ENCODE peak calls at places on chromosomes 4 and X, in nine cellular contexts. E, Q, K, H, V, Z, M, X and D are unnamed samples.

GRCh38 chr4:83331959-83332358 is 2.7 kb downstream of the HPSE start:
- DNase-seq in E (no peak), Q (no peak), K (no peak), H (no peak), V (no peak), Z (no peak), M (no peak), X (no peak), D (no peak)

GRCh38 chrX:133847595-133847994 is 137.8 kb downstream of the GPC3 start:
- DNase-seq in E (no peak), Q (no peak), K (no peak), H (no peak), V (no peak), Z (no peak), M (no peak), X (no peak), D (no peak)

GRCh38 chrX:119427024-119427794 is 28.1 kb downstream of the SLC25A43 start:
- DNase-seq in E (peak), Q (no peak), K (no peak), H (no peak), V (peak), Z (no peak), M (peak), X (no peak), D (no peak)

GRCh38 chr4:184747034-184747830 is 13.3 kb upstream of the CENPU start:
- DNase-seq in E (no peak), Q (no peak), K (no peak), H (no peak), V (no peak), Z (no peak), M (no peak), X (no peak), D (no peak)

GRCh38 chr4:184805462-184806245 is 20.1 kb downstream of the ACSL1 start:
- DNase-seq in E (no peak), Q (no peak), K (no peak), H (no peak), V (no peak), Z (no peak), M (no peak), X (no peak), D (no peak)

GRCh38 chr4:118361192-118361591 is 8.4 kb upstream of the PRSS12 start:
- DNase-seq in E (no peak), Q (no peak), K (no peak), H (no peak), V (no peak), Z (no peak), M (no peak), X (no peak), D (no peak)

GRCh38 chr4:137226900-137227299 is 305.4 kb downstream of the PCDH18 start:
- DNase-seq in E (no peak), Q (no peak), K (peak), H (no peak), V (no peak), Z (no peak), M (peak), X (no peak), D (no peak)

GRCh38 chr4:111937368-111937767 is 207.9 kb upstream of the FAM241A start:
- DNase-seq in E (peak), Q (no peak), K (no peak), H (no peak), V (no peak), Z (no peak), M (peak), X (no peak), D (no peak)

GRCh38 chr4:120718979-120719566 is 203.5 kb downstream of the PRDM5 start:
- DNase-seq in E (peak), Q (no peak), K (no peak), H (peak), V (no peak), Z (no peak), M (peak), X (peak), D (no peak)

GRCh38 chr4:52664479-52664878 is 5.4 kb upstream of the USP46 start:
- DNase-seq in E (no peak), Q (no peak), K (no peak), H (no peak), V (no peak), Z (no peak), M (no peak), X (no peak), D (no peak)

GRCh38 chr4:127604949-127605709 is 27.6 kb upstream of the INTU start:
- DNase-seq in E (peak), Q (no peak), K (no peak), H (no peak), V (no peak), Z (no peak), M (peak), X (no peak), D (no peak)

GRCh38 chrX:81336455-81337144 is 134.7 kb downstream of the SH3BGRL start:
- DNase-seq in E (peak), Q (no peak), K (no peak), H (no peak), V (no peak), Z (no peak), M (no peak), X (no peak), D (no peak)

GRCh38 chrX:53716328-53717088 is 30.0 kb upstream of the HUWE1 start:
- DNase-seq in E (peak), Q (no peak), K (peak), H (no peak), V (peak), Z (no peak), M (peak), X (no peak), D (no peak)

GRCh38 chr4:87050596-87050995 is 115.8 kb downstream of the AFF1 start:
- DNase-seq in E (no peak), Q (no peak), K (no peak), H (no peak), V (no peak), Z (peak), M (no peak), X (no peak), D (no peak)

GRCh38 chr4:151093203-151093602 is 6.2 kb upstream of the RPS3A start:
- DNase-seq in E (no peak), Q (no peak), K (no peak), H (no peak), V (no peak), Z (no peak), M (no peak), X (no peak), D (no peak)

GRCh38 chr4:185573651-185574199 is 38.4 kb upstream of the PDLIM3 start:
- DNase-seq in E (peak), Q (no peak), K (peak), H (no peak), V (no peak), Z (no peak), M (peak), X (no peak), D (no peak)

GRCh38 chr4:47913858-47914218 is 545 bp downstream of the NFXL1 start:
- DNase-seq in E (peak), Q (no peak), K (no peak), H (no peak), V (peak), Z (no peak), M (no peak), X (no peak), D (no peak)

GRCh38 chrX:68307767-68308166 is 125.5 kb downstream of the OPHN1 start:
- DNase-seq in E (peak), Q (peak), K (no peak), H (peak), V (no peak), Z (no peak), M (peak), X (peak), D (no peak)

GRCh38 chr4:165301833-165302232 is 25.6 kb upstream of the MSMO1 start:
- DNase-seq in E (peak), Q (no peak), K (no peak), H (no peak), V (no peak), Z (no peak), M (no peak), X (no peak), D (no peak)

GRCh38 chrX:82692991-82693390 is 815.1 kb upstream of the POU3F4 start:
- DNase-seq in E (no peak), Q (no peak), K (no peak), H (no peak), V (no peak), Z (no peak), M (no peak), X (no peak), D (no peak)

GRCh38 chrX:31860686-31861085 is 788.8 kb upstream of the FTHL17 start:
- DNase-seq in E (no peak), Q (no peak), K (no peak), H (no peak), V (no peak), Z (no peak), M (no peak), X (no peak), D (no peak)

GRCh38 chrX:56726609-56727008 is 2.4 kb upstream of the NBDY start:
- DNase-seq in E (peak), Q (no peak), K (no peak), H (no peak), V (no peak), Z (no peak), M (peak), X (peak), D (no peak)

GRCh38 chrX:15678339-15678738 is 13.7 kb upstream of the CLTRN start:
- DNase-seq in E (no peak), Q (no peak), K (no peak), H (no peak), V (no peak), Z (no peak), M (no peak), X (no peak), D (no peak)

GRCh38 chr4:84451546-84451945 is 47.5 kb downstream of the NKX6-1 start:
- DNase-seq in E (peak), Q (no peak), K (no peak), H (no peak), V (no peak), Z (no peak), M (peak), X (no peak), D (no peak)

GRCh38 chr4:74109894-74110605 is 11.1 kb upstream of the CXCL2 start:
- DNase-seq in E (peak), Q (peak), K (no peak), H (peak), V (no peak), Z (no peak), M (peak), X (peak), D (no peak)

GRCh38 chrX:12954981-12955380 is 19.9 kb upstream of the TMSB4X start:
- DNase-seq in E (no peak), Q (no peak), K (no peak), H (no peak), V (no peak), Z (no peak), M (no peak), X (no peak), D (no peak)

GRCh38 chr4:118918388-118918787 is 29.7 kb downstream of the SYNPO2 start:
- DNase-seq in E (peak), Q (peak), K (peak), H (peak), V (no peak), Z (no peak), M (peak), X (peak), D (no peak)

GRCh38 chrX:111288841-111289240 is 18.6 kb upstream of the CAPN6 start:
- DNase-seq in E (no peak), Q (no peak), K (no peak), H (no peak), V (no peak), Z (no peak), M (no peak), X (no peak), D (no peak)

GRCh38 chrX:37348237-37349130 is 680 bp upstream of the PRRG1 start:
- DNase-seq in E (peak), Q (no peak), K (no peak), H (no peak), V (no peak), Z (no peak), M (peak), X (peak), D (no peak)

GRCh38 chr4:138736362-138736761 is 279.2 kb upstream of the NOCT start:
- DNase-seq in E (peak), Q (no peak), K (no peak), H (no peak), V (no peak), Z (no peak), M (peak), X (no peak), D (no peak)

GRCh38 chr4:26815199-26815598 is 45.4 kb upstream of the STIM2 start:
- DNase-seq in E (no peak), Q (no peak), K (no peak), H (no peak), V (no peak), Z (no peak), M (no peak), X (no peak), D (no peak)

GRCh38 chr4:18069806-18070205 is 48.3 kb upstream of the LCORL start:
- DNase-seq in E (no peak), Q (no peak), K (no peak), H (no peak), V (no peak), Z (no peak), M (no peak), X (no peak), D (no peak)

GRCh38 chr4:137905930-137906329 is 336.2 kb downstream of the SLC7A11 start:
- DNase-seq in E (peak), Q (no peak), K (no peak), H (no peak), V (no peak), Z (no peak), M (peak), X (no peak), D (no peak)

GRCh38 chr4:116598155-116598979 is 487.0 kb downstream of the TRAM1L1 start:
- DNase-seq in E (no peak), Q (no peak), K (no peak), H (no peak), V (no peak), Z (no peak), M (no peak), X (no peak), D (no peak)

GRCh38 chr4:184503869-184504300 is 29.5 kb upstream of the IRF2 start:
- DNase-seq in E (no peak), Q (no peak), K (peak), H (peak), V (peak), Z (no peak), M (peak), X (no peak), D (no peak)

GRCh38 chr4:154277164-154277563 is 214.4 kb downstream of the DCHS2 start:
- DNase-seq in E (peak), Q (no peak), K (no peak), H (no peak), V (no peak), Z (no peak), M (no peak), X (no peak), D (no peak)

GRCh38 chrX:22389544-22390243 is 117.0 kb downstream of the CBLL2 start:
- DNase-seq in E (peak), Q (peak), K (no peak), H (peak), V (no peak), Z (no peak), M (peak), X (peak), D (no peak)

GRCh38 chr4:101217353-101218031 is 129.8 kb downstream of the PPP3CA start:
- DNase-seq in E (no peak), Q (no peak), K (no peak), H (no peak), V (no peak), Z (no peak), M (peak), X (no peak), D (no peak)

GRCh38 chr4:124060261-124060918 is 652.1 kb downstream of the ANKRD50 start:
- DNase-seq in E (peak), Q (no peak), K (peak), H (no peak), V (no peak), Z (peak), M (peak), X (no peak), D (no peak)

GRCh38 chr4:140005699-140006098 is 148.3 kb downstream of the MAML3 start:
- DNase-seq in E (no peak), Q (no peak), K (no peak), H (no peak), V (no peak), Z (no peak), M (no peak), X (no peak), D (no peak)

GRCh38 chr4:140003851-140004579 is 150.0 kb downstream of the MAML3 start:
- DNase-seq in E (no peak), Q (no peak), K (no peak), H (no peak), V (no peak), Z (no peak), M (no peak), X (no peak), D (no peak)

GRCh38 chr4:140000232-140000631 is 153.8 kb downstream of the MAML3 start:
- DNase-seq in E (no peak), Q (no peak), K (no peak), H (no peak), V (no peak), Z (no peak), M (no peak), X (no peak), D (no peak)

GRCh38 chr4:140004580-140005314 is 149.2 kb downstream of the MAML3 start:
- DNase-seq in E (peak), Q (no peak), K (no peak), H (no peak), V (no peak), Z (peak), M (peak), X (no peak), D (no peak)
- H3K4me3 ChIP-seq in E (peak), Q (peak), K (peak), H (peak), V (no peak), Z (peak), M (peak), X (peak), D (peak)

GRCh38 chr4:144645102-144645469 is 870 bp upstream of the HHIP start:
- DNase-seq in E (peak), Q (no peak), K (no peak), H (no peak), V (no peak), Z (no peak), M (peak), X (no peak), D (no peak)

GRCh38 chr4:144648042-144648441 is 2.1 kb downstream of the HHIP start:
- DNase-seq in E (peak), Q (no peak), K (no peak), H (no peak), V (no peak), Z (no peak), M (no peak), X (no peak), D (no peak)

GRCh38 chr4:144645621-144646522 is at the start of gene HHIP:
- DNase-seq in E (peak), Q (no peak), K (no peak), H (no peak), V (no peak), Z (peak), M (peak), X (no peak), D (no peak)

GRCh38 chr4:144646523-144647094 is 653 bp downstream of the HHIP start:
- DNase-seq in E (peak), Q (no peak), K (no peak), H (no peak), V (no peak), Z (no peak), M (peak), X (no peak), D (no peak)

DNA sequence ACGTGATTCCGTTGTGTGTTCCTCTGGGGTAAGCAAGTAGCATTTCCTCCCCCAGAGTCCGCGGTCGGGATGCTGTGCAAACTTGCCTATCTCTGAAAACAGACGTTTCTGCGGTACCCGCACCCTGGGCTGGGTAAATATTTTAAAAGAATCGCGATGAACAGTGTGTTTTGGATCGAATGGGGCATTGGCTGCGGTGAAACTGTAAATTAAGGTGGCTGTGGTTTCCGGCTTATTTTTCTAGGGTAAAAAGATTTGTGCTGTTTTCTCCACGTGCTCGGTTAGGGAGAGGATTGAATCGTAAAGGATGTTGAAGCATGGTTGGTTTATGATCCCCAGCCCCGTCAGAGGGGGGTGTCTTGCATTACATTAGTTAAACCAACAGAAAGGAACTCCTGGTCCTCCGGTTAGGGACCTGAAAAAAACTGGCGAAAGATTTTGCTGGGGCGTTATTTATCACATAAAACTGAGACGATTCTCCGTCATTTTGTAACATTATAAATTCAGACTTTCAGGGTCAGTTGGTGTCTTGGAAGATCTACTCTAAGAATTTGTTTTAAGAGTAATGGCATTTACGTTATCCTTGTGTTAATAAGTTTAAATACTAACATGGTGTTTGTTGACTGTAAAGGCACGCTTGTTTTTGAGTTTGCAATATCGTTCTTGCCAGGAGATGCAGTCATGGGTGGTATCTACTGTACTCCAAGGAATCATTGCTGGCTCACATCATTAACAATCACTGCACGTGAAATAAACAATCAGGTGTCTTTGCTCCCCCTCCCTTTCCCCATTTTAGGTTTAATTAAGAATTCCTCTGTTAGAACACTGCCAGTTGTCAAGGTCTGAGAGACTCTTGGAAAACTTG is 1.4 kb downstream of the HHIP start:
- DNase-seq in E (peak), Q (no peak), K (no peak), H (no peak), V (no peak), Z (no peak), M (peak), X (no peak), D (no peak)
- H3K4me3 ChIP-seq in E (peak), Q (peak), K (peak), H (peak), V (no peak), Z (peak), M (peak), X (peak), D (peak)

DNA sequence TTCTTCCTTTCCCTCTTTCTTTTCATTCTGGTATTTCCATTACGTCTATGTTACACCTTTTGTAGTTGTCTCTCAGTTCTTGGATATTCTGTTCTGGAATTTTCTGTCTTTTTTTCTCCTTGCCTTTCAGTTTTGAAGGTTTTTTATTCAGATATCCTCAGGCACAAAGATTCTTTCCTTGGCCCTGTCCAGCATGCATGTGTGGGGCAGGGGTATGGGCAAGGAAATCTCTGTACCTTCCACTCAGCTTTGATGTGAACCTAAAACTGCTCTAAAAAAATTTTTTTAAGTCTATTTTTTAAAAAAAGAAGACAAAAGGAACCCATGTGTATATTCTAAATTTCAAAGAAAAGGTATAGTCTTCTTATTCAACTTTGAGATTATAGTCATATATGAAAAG is 180.5 kb downstream of the SOWAHB start:
- DNase-seq in E (no peak), Q (no peak), K (no peak), H (no peak), V (no peak), Z (no peak), M (no peak), X (no peak), D (no peak)
- H3K4me3 ChIP-seq in E (no peak), Q (no peak), K (no peak), H (no peak), V (no peak), Z (no peak), M (no peak), X (no peak), D (no peak)

GRCh38 chr4:5019274-5019673 is at the start of gene CYTL1:
- DNase-seq in E (no peak), Q (no peak), K (no peak), H (no peak), V (no peak), Z (no peak), M (no peak), X (no peak), D (no peak)
- H3K4me3 ChIP-seq in E (peak), Q (peak), K (no peak), H (peak), V (no peak), Z (peak), M (peak), X (peak), D (peak)

GRCh38 chrX:39418132-39418935 is 617.1 kb downstream of the MID1IP1 start:
- DNase-seq in E (no peak), Q (no peak), K (no peak), H (no peak), V (no peak), Z (no peak), M (peak), X (no peak), D (no peak)
- H3K4me3 ChIP-seq in E (no peak), Q (no peak), K (no peak), H (no peak), V (no peak), Z (no peak), M (no peak), X (no peak), D (no peak)

DNA sequence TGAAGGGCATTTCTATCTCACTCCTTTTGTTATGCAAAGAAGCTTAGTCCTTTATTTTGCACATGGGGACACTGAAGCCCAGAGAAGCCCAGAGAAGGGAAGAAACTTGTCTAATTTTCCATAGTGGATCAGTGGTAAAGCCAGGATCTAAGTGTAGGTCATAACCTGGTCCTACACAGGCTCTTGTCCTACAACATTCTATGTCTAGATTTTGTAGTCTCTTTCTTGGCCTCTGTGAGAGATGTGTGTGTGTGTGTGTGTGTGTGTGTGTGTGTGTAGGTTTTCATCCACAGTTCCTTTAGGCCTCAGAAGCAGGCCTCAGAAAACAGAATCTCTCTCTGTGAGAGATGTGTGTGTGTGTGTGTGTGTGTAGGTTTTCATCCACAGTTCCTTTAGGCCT is 38.3 kb downstream of the VSIG4 start:
- DNase-seq in E (no peak), Q (no peak), K (no peak), H (no peak), V (no peak), Z (no peak), M (no peak), X (no peak), D (no peak)
- H3K4me3 ChIP-seq in E (no peak), Q (no peak), K (no peak), H (no peak), V (no peak), Z (no peak), M (no peak), X (no peak), D (no peak)